ENCODE peak calls at places on chromosomes 12 and 14, in five cellular contexts. R is activated naive CD8-positive, alpha-beta T cell treated with anti-CD3 and anti-CD28 coated beads, Interleukin-2, amount 50 U/mL, for 24 hours; E is NCI-H2029; T is left cardiac atrium; X is AG09319. C is an unnamed sample.

GRCh38 chr14:90839024-90839888 is 23.0 kb upstream of the TTC7B start:
- DNase-seq in R (no peak), E (no peak), T (peak), X (peak), C (no peak)

GRCh38 chr14:64324461-64325255 is 30.5 kb upstream of the ESR2 start:
- DNase-seq in R (no peak), E (no peak), T (no peak), X (no peak), C (peak)

GRCh38 chr14:100577321-100577985 is 9.8 kb downstream of the BEGAIN start:
- DNase-seq in R (no peak), E (no peak), T (peak), X (no peak), C (no peak)

GRCh38 chr14:68593806-68594536 is 198.9 kb downstream of the ZFP36L1 start:
- DNase-seq in R (no peak), E (no peak), T (no peak), X (no peak), C (no peak)

GRCh38 chr14:104681689-104682074 is 7.7 kb upstream of the INF2 start:
- DNase-seq in R (no peak), E (peak), T (peak), X (peak), C (peak)

GRCh38 chr12:15407025-15407424 is 84.7 kb downstream of the PTPRO start:
- DNase-seq in R (no peak), E (no peak), T (no peak), X (no peak), C (no peak)

GRCh38 chr14:89378119-89378518 is 38.9 kb downstream of the FOXN3 start:
- DNase-seq in R (peak), E (no peak), T (no peak), X (no peak), C (no peak)

GRCh38 chr12:124921200-124922008 is 7.0 kb upstream of the UBC start:
- DNase-seq in R (peak), E (no peak), T (peak), X (no peak), C (no peak)

GRCh38 chr14:104690861-104691455 is 1.5 kb downstream of the INF2 start:
- DNase-seq in R (no peak), E (no peak), T (no peak), X (no peak), C (no peak)